ENCODE peak calls at places on chromosome X, in four cellular contexts. X, L, B and V are unnamed samples.

GRCh38 chrX:35289952-35290351 is 347.4 kb downstream of the FAM47B start:
- DNase-seq in X (no peak), L (no peak), B (no peak), V (no peak)

GRCh38 chrX:154458954-154459829 is 1.1 kb downstream of the PLXNA3 start:
- DNase-seq in X (no peak), L (peak; percentile 55), B (no peak), V (no peak)

GRCh38 chrX:133880032-133880443 is 105.4 kb downstream of the GPC3 start:
- DNase-seq in X (no peak), L (no peak), B (no peak), V (no peak)

GRCh38 chrX:73069365-73070035 is 9.8 kb downstream of the PABPC1L2A start:
- DNase-seq in X (no peak), L (no peak), B (no peak), V (no peak)

GRCh38 chrX:19024366-19024765 is 40.5 kb upstream of the PHKA2 start:
- DNase-seq in X (no peak), L (no peak), B (no peak), V (no peak)

GRCh38 chrX:123920065-123920785 is 41.3 kb upstream of the STAG2 start:
- DNase-seq in X (no peak), L (no peak), B (peak; percentile 20), V (peak; percentile 28)

GRCh38 chrX:101462892-101463291 is 22.4 kb upstream of the ARMCX4 start:
- DNase-seq in X (no peak), L (no peak), B (no peak), V (peak; percentile 32)

GRCh38 chrX:42290608-42291007 is 367.3 kb upstream of the CASK start:
- DNase-seq in X (peak; percentile 5), L (no peak), B (no peak), V (peak; percentile 8)